ENCODE peak calls at places on chromosomes 1 and 21, in nine cellular contexts. A is naive thymus-derived CD8-positive, alpha-beta T cell; L is lower lobe of right lung; O is iris pigment epithelial cell; C is colonic mucosa; E is islet precursor cell; F is GM04503; J is stimulated activated CD8-positive, alpha-beta memory T cell treated with anti-CD3 and anti-CD28 coated beads, Interleukin-2, amount 100 ng/mL, for 48 hours; B is dermis microvascular lymphatic vessel endothelial cell. P is an unnamed sample.

GRCh38 chr21:37207441-37208009 is 59.6 kb downstream of the VPS26C start:
- DNase-seq in A (no peak), L (no peak), O (peak), C (no peak), E (peak), F (no peak), J (no peak), B (peak), P (peak)

GRCh38 chr1:58739851-58740466 is 40.1 kb upstream of the MYSM1 start:
- DNase-seq in A (peak), L (no peak), O (peak), C (peak), E (no peak), F (no peak), J (no peak), B (peak), P (peak)

GRCh38 chr1:225480825-225481434 is 53.1 kb upstream of the LBR start:
- DNase-seq in A (peak), L (no peak), O (peak), C (peak), E (peak), F (no peak), J (peak), B (peak), P (peak)

GRCh38 chr1:9454494-9455066 is 84.7 kb upstream of the SLC25A33 start:
- DNase-seq in A (no peak), L (no peak), O (no peak), C (no peak), E (no peak), F (no peak), J (no peak), B (no peak), P (no peak)

GRCh38 chr1:151512801-151513625 is 1.8 kb downstream of the CGN start:
- DNase-seq in A (no peak), L (peak), O (no peak), C (peak), E (peak), F (no peak), J (no peak), B (no peak), P (no peak)

GRCh38 chr1:158329807-158330206 is 1.5 kb downstream of the CD1B start:
- DNase-seq in A (no peak), L (no peak), O (peak), C (no peak), E (no peak), F (no peak), J (no peak), B (no peak), P (peak)

GRCh38 chr1:172320723-172321122 is 99.8 kb upstream of the C1orf105 start:
- DNase-seq in A (no peak), L (no peak), O (peak), C (no peak), E (no peak), F (no peak), J (no peak), B (peak), P (peak)

GRCh38 chr1:95035536-95035935 is 37.2 kb downstream of the ALG14 start:
- DNase-seq in A (no peak), L (no peak), O (peak), C (no peak), E (no peak), F (peak), J (no peak), B (no peak), P (peak)

GRCh38 chr1:200925821-200926220 is 31.1 kb downstream of the INAVA start:
- DNase-seq in A (no peak), L (no peak), O (peak), C (no peak), E (peak), F (no peak), J (no peak), B (no peak), P (peak)

GRCh38 chr1:27658951-27659496 is 13.0 kb downstream of the IFI6 start:
- DNase-seq in A (peak), L (no peak), O (peak), C (no peak), E (peak), F (peak), J (peak), B (no peak), P (peak)

GRCh38 chr1:156816561-156817328 is at the start of gene SH2D2A:
- DNase-seq in A (peak), L (peak), O (no peak), C (peak), E (no peak), F (no peak), J (peak), B (peak), P (peak)

GRCh38 chr1:33045246-33045645 is 8.6 kb upstream of the AK2 start:
- DNase-seq in A (no peak), L (no peak), O (no peak), C (peak), E (no peak), F (no peak), J (no peak), B (no peak), P (peak)

GRCh38 chr1:153962088-153963029 is 978 bp downstream of the SLC39A1 start:
- DNase-seq in A (no peak), L (peak), O (peak), C (peak), E (peak), F (no peak), J (no peak), B (peak), P (peak)

GRCh38 chr21:25895565-25896205 is 160.9 kb downstream of the GABPA start:
- DNase-seq in A (no peak), L (no peak), O (peak), C (no peak), E (no peak), F (no peak), J (no peak), B (peak), P (peak)

GRCh38 chr21:27674037-27674436 is 707.1 kb upstream of the ADAMTS5 start:
- DNase-seq in A (no peak), L (no peak), O (peak), C (no peak), E (no peak), F (peak), J (no peak), B (no peak), P (peak)

GRCh38 chr1:68542586-68542985 is 45.7 kb upstream of the DEPDC1 start:
- DNase-seq in A (no peak), L (no peak), O (peak), C (no peak), E (peak), F (no peak), J (no peak), B (peak), P (peak)

GRCh38 chr1:217453816-217454215 is 177.1 kb downstream of the GPATCH2 start:
- DNase-seq in A (no peak), L (no peak), O (no peak), C (no peak), E (peak), F (no peak), J (no peak), B (no peak), P (no peak)

GRCh38 chr1:94832446-94832845 is 12.3 kb downstream of the SLC44A3 start:
- DNase-seq in A (no peak), L (no peak), O (no peak), C (no peak), E (no peak), F (peak), J (no peak), B (no peak), P (no peak)

GRCh38 chr1:53278294-53278693 is 40.0 kb upstream of the MAGOH start:
- DNase-seq in A (peak), L (peak), O (no peak), C (peak), E (no peak), F (no peak), J (peak), B (peak), P (peak)

GRCh38 chr1:53338410-53338809 is 10.5 kb upstream of the LRP8 start:
- DNase-seq in A (no peak), L (no peak), O (no peak), C (no peak), E (no peak), F (no peak), J (no peak), B (no peak), P (no peak)

GRCh38 chr1:204680051-204680450 is 5.5 kb downstream of the LRRN2 start:
- DNase-seq in A (no peak), L (no peak), O (no peak), C (no peak), E (no peak), F (no peak), J (no peak), B (no peak), P (no peak)

GRCh38 chr21:37006243-37006520 is 320 bp upstream of the RIPPLY3 start:
- DNase-seq in A (no peak), L (no peak), O (no peak), C (no peak), E (no peak), F (no peak), J (no peak), B (no peak), P (no peak)

GRCh38 chr1:117051224-117052064 is 8.7 kb upstream of the TTF2 start:
- DNase-seq in A (peak), L (peak), O (no peak), C (peak), E (no peak), F (no peak), J (no peak), B (peak), P (peak)

GRCh38 chr1:2347907-2348306 is 43.4 kb downstream of the MORN1 start:
- DNase-seq in A (no peak), L (peak), O (no peak), C (no peak), E (no peak), F (no peak), J (no peak), B (no peak), P (no peak)

GRCh38 chr1:45409243-45409642 is 69.0 kb upstream of the MUTYH start:
- DNase-seq in A (no peak), L (no peak), O (no peak), C (no peak), E (no peak), F (no peak), J (no peak), B (no peak), P (no peak)

GRCh38 chr1:155052412-155053400 is 1.6 kb downstream of the ADAM15 start:
- DNase-seq in A (peak), L (no peak), O (no peak), C (peak), E (no peak), F (no peak), J (no peak), B (peak), P (peak)

GRCh38 chr1:114328505-114328904 is 174.8 kb upstream of the SYT6 start:
- DNase-seq in A (no peak), L (no peak), O (no peak), C (no peak), E (no peak), F (no peak), J (no peak), B (no peak), P (no peak)

P was measured in M059J.